ENCODE peak calls at places on chromosome 9, in four cellular contexts. F is H1, V is HepG2, O is GM12891. I is an unnamed sample.

GRCh38 chr9:135690836-135691570 is 8.3 kb downstream of the SOHLH1 start:
- DNase-seq in O (no peak), F (no peak), V (no peak), I (no peak)

GRCh38 chr9:79185866-79186265 is 385.9 kb upstream of the TLE4 start:
- DNase-seq in O (no peak), F (no peak), V (no peak), I (no peak)

GRCh38 chr9:130053504-130054427 is at the start of gene GPR107:
- DNase-seq in O (peak), F (no peak), V (peak), I (peak)

GRCh38 chr9:18255158-18255629 is 218.8 kb upstream of the ADAMTSL1 start:
- DNase-seq in O (peak), F (peak), V (peak), I (peak)

GRCh38 chr9:76292658-76293057 is 101.6 kb downstream of the RFK start:
- DNase-seq in V (no peak), O (no peak), F (no peak), I (no peak)

GRCh38 chr9:36969216-36969771 is 64.8 kb downstream of the PAX5 start:
- DNase-seq in F (no peak), V (peak), O (no peak), I (no peak)

GRCh38 chr9:101706261-101706798 is 32.1 kb downstream of the GRIN3A start:
- DNase-seq in O (no peak), F (no peak), V (no peak), I (no peak)

GRCh38 chr9:12722131-12722530 is 28.9 kb downstream of the TYRP1 start:
- DNase-seq in F (no peak), O (no peak), V (no peak), I (no peak)

GRCh38 chr9:5263568-5264218 is 32.5 kb downstream of the INSL4 start:
- DNase-seq in V (peak), F (no peak), O (no peak), I (no peak)

GRCh38 chr9:112782218-112782617 is 31.7 kb downstream of the SNX30 start:
- DNase-seq in O (no peak), F (no peak), V (no peak), I (no peak)

GRCh38 chr9:13904746-13905145 is 409.2 kb downstream of the NFIB start:
- DNase-seq in O (no peak), F (no peak), V (no peak), I (no peak)

GRCh38 chr9:16744386-16744785 is 126.1 kb downstream of the BNC2 start:
- DNase-seq in V (no peak), F (no peak), O (no peak), I (no peak)

GRCh38 chr9:16155878-16156277 is 603.0 kb downstream of the CCDC171 start:
- DNase-seq in V (no peak), O (no peak), F (no peak), I (no peak)

GRCh38 chr9:137350696-137351584 is 48.9 kb upstream of the NRARP start:
- DNase-seq in F (no peak), V (no peak), O (no peak), I (no peak)

DNA sequence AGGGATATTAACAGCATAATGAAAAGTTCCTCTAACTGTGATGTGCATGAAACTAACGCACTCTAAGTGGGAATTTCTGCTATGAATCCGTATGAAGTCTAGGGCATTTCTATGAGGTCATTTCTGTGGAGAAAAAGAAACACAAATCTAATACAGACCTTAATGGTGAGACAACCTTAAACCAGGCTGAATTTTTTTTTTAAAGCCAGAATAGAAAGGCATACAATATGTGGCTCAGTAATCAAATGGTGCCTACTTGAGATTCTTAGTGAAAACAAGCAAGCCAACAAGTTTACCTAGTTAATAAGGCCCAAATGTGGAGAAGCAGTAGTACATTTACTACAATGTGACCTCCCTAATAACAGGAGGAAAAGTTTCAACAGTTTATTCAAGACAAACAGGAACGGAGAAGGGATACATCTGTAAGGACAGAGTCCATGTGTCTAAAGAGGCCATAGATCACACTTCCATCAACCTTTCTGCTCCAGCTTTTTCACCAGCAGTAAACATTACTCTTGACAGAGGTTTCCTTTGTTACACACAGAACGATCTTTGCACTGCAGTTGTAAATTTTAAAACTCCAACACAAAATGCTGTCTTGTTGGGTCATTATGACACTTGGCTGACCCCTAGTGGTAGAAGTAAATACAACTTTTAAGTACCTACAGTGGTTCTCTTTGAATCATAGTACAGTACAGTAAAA is 26.2 kb downstream of the CARNMT1 start:
- DNase-seq in V (peak), O (no peak), F (no peak), I (no peak)
- TF ChIP-seq TAF1 in V (no peak), O (no peak), F (no peak), I (no peak)

GRCh38 chr9:133665096-133665495 is 28.9 kb downstream of the DBH start:
- DNase-seq in F (no peak), V (no peak), O (no peak), I (no peak)

GRCh38 chr9:133666845-133667244 is 30.7 kb downstream of the DBH start:
- DNase-seq in O (no peak), F (no peak), V (no peak), I (no peak)

GRCh38 chr9:133667759-133668450 is 31.7 kb downstream of the DBH start:
- DNase-seq in V (no peak), F (no peak), O (no peak), I (no peak)

GRCh38 chr9:133665535-133665934 is 29.4 kb downstream of the DBH start:
- DNase-seq in O (no peak), F (no peak), V (no peak), I (no peak)

GRCh38 chr9:133666387-133666786 is 30.2 kb downstream of the DBH start:
- DNase-seq in O (no peak), F (no peak), V (no peak), I (no peak)
- TF ChIP-seq TAF1 in O (no peak), F (no peak), V (no peak), I (no peak)

GRCh38 chr9:80553986-80554715 is 982.4 kb downstream of the TLE4 start:
- DNase-seq in V (no peak), F (no peak), O (no peak), I (no peak)
- TF ChIP-seq TAF1 in V (no peak), F (no peak), O (no peak), I (no peak)

GRCh38 chr9:90896231-90896630 is 94.6 kb downstream of the SYK start:
- DNase-seq in V (no peak), O (no peak), F (no peak), I (no peak)

GRCh38 chr9:90893706-90894105 is 92.1 kb downstream of the SYK start:
- DNase-seq in F (no peak), O (no peak), V (no peak), I (no peak)

GRCh38 chr9:90898229-90898628 is 96.6 kb downstream of the SYK start:
- DNase-seq in V (no peak), O (no peak), F (no peak), I (no peak)

GRCh38 chr9:90894956-90895687 is 93.5 kb downstream of the SYK start:
- DNase-seq in F (no peak), V (peak), O (no peak), I (no peak)

DNA sequence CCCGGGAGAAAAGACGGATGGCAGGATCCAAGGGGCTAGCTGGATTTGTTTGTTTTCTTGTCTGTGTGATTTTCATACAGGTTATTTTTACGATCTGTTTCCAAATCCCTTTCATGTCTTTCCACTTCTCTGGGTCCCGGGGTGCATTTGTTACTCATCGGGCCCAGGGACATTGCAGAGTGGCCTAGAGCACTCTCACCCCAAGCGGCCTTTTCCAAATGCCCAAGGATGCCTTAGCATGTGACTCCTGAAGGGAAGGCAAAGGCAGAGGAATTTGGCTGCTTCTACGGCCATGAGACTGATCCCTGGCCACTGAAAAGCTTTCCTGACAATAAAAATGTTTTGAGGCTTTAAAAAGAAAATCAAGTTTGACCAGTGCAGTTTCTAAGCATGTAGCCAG is 94.2 kb downstream of the SYK start:
- DNase-seq in F (no peak), O (no peak), V (no peak), I (no peak)
- TF ChIP-seq TAF1 in F (no peak), O (no peak), V (no peak), I (no peak)

DNA sequence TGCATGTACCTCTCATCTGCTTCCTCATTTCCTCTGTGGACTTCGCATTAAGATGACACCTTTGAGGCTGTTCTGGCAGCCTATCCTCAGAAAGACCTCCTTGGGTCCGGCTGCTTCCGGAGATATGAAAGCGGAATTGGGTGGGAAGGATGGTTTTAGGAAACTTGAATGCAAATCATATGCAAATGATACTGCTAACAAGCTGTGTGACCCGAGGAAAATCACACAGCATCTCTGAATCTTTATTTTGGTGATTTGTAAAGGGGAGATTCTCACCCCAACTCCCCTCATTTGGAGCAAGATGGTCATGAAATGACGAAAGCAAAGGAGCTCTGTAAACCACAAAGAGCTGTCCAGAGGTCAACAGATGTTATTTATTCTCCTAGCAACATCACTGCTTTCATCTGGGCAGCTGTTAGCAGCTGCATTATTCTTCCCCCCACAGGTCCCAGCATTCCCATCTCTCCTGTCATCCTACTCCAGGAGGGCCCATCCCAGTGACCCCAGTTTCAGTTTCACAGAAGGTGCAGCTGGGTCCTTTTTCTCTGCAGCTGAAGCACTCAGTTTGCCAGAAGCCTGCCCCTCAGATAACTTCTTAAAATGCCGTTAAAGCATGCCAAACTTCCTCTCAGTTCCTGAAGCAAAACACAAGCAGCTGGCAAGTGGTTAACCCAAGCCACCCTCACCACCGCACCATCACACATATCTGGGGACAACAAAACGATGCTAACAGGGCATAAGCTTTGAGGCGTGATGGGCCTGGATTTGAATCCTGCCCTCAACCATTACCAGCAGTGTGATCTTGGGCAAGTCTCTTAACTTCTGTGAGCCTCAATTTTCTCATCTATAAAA is 269.6 kb downstream of the SEC61B start:
- DNase-seq in O (no peak), V (no peak), F (no peak), I (no peak)
- TF ChIP-seq TAF1 in O (no peak), V (no peak), F (no peak), I (no peak)

GRCh38 chr9:103245369-103245768 is 250.2 kb downstream of the CYLC2 start:
- DNase-seq in V (no peak), O (no peak), F (no peak), I (no peak)
- TF ChIP-seq TAF1 in V (no peak), O (no peak), F (no peak), I (no peak)

DNA sequence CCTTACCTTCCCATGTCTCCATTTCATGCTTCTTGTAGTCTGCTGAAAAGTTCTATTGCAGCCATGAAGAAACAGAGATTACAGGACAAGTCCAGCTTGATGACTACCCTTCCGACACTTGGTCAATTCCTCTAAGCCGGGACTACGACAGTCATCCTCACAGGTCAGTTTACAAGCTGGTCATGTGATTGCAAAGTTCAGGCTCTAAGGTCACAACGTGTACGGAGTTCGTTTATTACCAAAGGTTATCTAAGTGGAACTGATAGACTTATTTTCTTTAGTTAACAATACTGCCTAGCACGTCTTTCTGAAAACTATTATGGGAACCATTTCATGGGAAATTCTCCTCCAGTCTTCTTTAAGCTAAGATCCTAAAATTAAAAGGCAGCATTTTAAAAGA is 88.5 kb upstream of the NR5A1 start:
- DNase-seq in O (no peak), V (peak), F (no peak), I (no peak)
- TF ChIP-seq TAF1 in O (no peak), V (no peak), F (no peak), I (no peak)

DNA sequence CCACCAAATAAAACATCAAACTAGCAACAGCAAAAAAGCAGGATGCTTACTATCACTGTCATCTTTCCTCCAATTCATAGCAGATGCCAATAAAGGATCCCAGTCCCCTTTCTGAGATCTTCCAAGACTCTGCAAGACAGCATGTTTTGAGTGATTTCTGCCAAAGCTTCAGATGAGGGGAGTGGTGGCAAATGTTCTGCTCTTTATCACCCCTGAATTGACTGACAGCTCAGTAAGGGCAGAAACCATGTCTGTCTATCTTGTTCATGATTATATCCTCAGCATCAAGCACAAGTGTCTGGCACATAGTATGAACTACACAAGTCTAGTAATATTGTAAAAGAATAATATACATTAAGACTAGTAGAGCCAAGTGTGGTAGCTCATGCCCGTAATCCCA is 33.9 kb upstream of the TESK1 start:
- DNase-seq in V (no peak), O (no peak), F (no peak), I (no peak)
- TF ChIP-seq TAF1 in V (no peak), O (no peak), F (no peak), I (no peak)

DNA sequence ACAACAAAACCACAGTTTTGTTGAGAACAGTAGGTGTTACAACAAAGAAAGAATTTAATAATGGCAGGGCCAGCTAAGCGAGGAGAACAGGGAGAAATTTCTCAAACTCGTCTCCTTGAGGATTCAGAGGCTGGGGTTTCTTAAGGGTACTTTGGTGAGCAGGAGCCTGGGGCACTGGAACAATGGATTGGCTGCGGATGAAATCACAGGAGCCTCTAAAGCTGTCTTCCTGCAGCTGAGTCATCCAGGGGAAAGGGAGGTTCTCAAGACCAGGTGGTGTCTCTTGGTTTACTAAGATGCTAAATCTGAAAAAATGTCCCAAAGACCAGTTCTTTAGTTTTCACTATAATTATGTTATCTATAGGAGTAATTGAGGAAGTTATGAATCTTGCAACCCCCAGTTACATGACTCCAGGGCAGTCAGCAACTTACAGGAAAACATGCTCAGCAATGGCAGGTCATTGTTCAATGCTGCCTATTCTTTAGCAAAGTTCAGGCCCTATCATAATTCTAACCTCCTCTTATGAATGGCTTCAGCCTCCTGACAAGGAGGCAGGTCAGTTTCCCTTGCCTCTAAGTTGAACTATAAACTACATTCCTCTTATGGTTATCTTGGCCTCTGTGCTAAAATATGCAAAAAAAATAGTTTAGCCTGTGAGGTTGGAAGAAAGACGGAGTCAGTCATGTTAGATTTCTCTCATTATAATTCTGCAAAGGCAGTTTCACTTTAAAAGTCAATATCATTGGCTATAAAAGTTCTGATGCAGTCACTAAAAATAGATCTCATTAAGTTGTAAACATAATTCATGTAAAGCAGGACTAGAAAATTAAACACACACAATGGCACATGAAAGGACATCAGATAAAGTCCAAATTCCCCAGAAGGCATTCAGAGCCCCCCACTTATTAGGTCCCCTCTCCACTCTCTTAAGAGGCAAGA is 63.3 kb upstream of the CKS2 start:
- DNase-seq in V (no peak), O (no peak), F (peak), I (no peak)
- TF ChIP-seq TAF1 in V (no peak), O (no peak), F (no peak), I (no peak)

I was measured in GM12892.